ENCODE peak calls at places on chromosome 16, in ten cellular contexts. J is coronary artery; U is NCI-H748 treated with DMSO at 0.1 percent for 48 hours; D is SK-N-DZ; M is NCI-H1694 treated with DMSO at 0.1 percent for 48 hours; S is thoracic aorta; N is ELR; W is activated CD4-positive, alpha-beta T cell treated with anti-CD3 and anti-CD28 coated beads, Interleukin-2, amount 50 U/mL, for 1 hour; H is GM13977; I is T-helper 2 cell. P is an unnamed sample.

GRCh38 chr16:29808219-29808900 is 2.0 kb downstream of the MAZ start:
- DNase-seq in S (no peak), D (no peak), H (no peak), N (peak), I (no peak), M (no peak), W (no peak), U (no peak), J (no peak), P (no peak)

GRCh38 chr16:52368899-52369298 is 178.0 kb downstream of the TOX3 start:
- DNase-seq in J (no peak), S (no peak), M (no peak), W (no peak), H (no peak), I (no peak), D (no peak), N (no peak), U (no peak), P (no peak)

GRCh38 chr16:81601601-81602251 is 157.1 kb downstream of the CMIP start:
- DNase-seq in M (no peak), H (no peak), J (no peak), U (no peak), I (no peak), D (no peak), N (no peak), S (no peak), W (no peak), P (no peak)

GRCh38 chr16:72072514-72073342 is 9.7 kb downstream of the HPR start:
- DNase-seq in W (no peak), H (no peak), I (no peak), S (no peak), U (no peak), N (no peak), D (no peak), M (no peak), J (peak), P (no peak)

GRCh38 chr16:68590201-68590994 is 51.3 kb downstream of the ZFP90 start:
- DNase-seq in W (peak), N (peak), M (no peak), U (peak), H (peak), J (no peak), S (no peak), D (peak), I (peak), P (peak)

GRCh38 chr16:610513-611381 is 20.0 kb upstream of the WFIKKN1 start:
- DNase-seq in W (peak), D (peak), H (no peak), U (no peak), S (no peak), J (no peak), N (no peak), I (no peak), M (peak), P (peak)

GRCh38 chr16:79542196-79542859 is 58.2 kb downstream of the MAF start:
- DNase-seq in W (no peak), D (no peak), M (no peak), S (no peak), I (no peak), U (no peak), H (no peak), J (no peak), N (no peak), P (no peak)

GRCh38 chr16:65644821-65645220 is 523.0 kb upstream of the CDH11 start:
- DNase-seq in U (no peak), D (no peak), J (no peak), N (no peak), W (no peak), S (no peak), H (no peak), I (no peak), M (no peak), P (no peak)

GRCh38 chr16:85528528-85529387 is 84.4 kb upstream of the GSE1 start:
- DNase-seq in M (no peak), U (no peak), D (peak), H (no peak), I (no peak), N (peak), S (no peak), W (peak), J (no peak), P (peak)

GRCh38 chr16:3086596-3087242 is 12.4 kb downstream of the ZSCAN10 start:
- DNase-seq in N (no peak), M (no peak), D (no peak), H (no peak), U (no peak), J (no peak), I (no peak), W (no peak), S (no peak), P (no peak)

GRCh38 chr16:86601356-86601755 is 23.0 kb downstream of the FOXL1 start:
- DNase-seq in J (no peak), D (no peak), M (no peak), N (no peak), H (no peak), I (no peak), S (no peak), W (no peak), U (no peak), P (no peak)

GRCh38 chr16:89860747-89861304 is 12.6 kb upstream of the TCF25 start:
- DNase-seq in S (no peak), H (peak), J (no peak), M (peak), U (peak), I (peak), D (no peak), W (peak), N (peak), P (peak)

GRCh38 chr16:88437367-88437964 is 15.6 kb upstream of the ZFPM1 start:
- DNase-seq in W (peak), S (no peak), D (peak), M (peak), U (no peak), N (peak), J (no peak), H (peak), I (peak), P (peak)

GRCh38 chr16:318628-319027 is 33.9 kb downstream of the AXIN1 start:
- DNase-seq in J (no peak), D (no peak), I (no peak), S (no peak), M (no peak), N (no peak), H (no peak), U (no peak), W (no peak), P (no peak)

GRCh38 chr16:3836641-3837040 is 43.9 kb downstream of the CREBBP start:
- DNase-seq in H (no peak), S (no peak), D (no peak), I (no peak), W (no peak), U (no peak), M (no peak), N (no peak), J (no peak), P (no peak)

GRCh38 chr16:19415461-19415860 is 2.2 kb upstream of the TMC5 start:
- DNase-seq in I (no peak), J (no peak), W (no peak), S (no peak), M (no peak), N (no peak), H (no peak), U (no peak), D (no peak), P (no peak)

GRCh38 chr16:64253525-64253924 is 868.3 kb downstream of the CDH11 start:
- DNase-seq in S (no peak), I (no peak), N (no peak), W (no peak), U (no peak), H (no peak), M (no peak), J (no peak), D (no peak), P (no peak)

GRCh38 chr16:57260294-57260929 is 15.4 kb downstream of the ARL2BP start:
- DNase-seq in D (no peak), I (no peak), H (peak), J (no peak), N (peak), U (no peak), W (peak), S (no peak), M (no peak), P (peak)

GRCh38 chr16:87963400-87963799 is 12.2 kb downstream of the BANP start:
- DNase-seq in N (peak), D (no peak), M (no peak), H (no peak), I (no peak), S (no peak), W (peak), U (no peak), J (no peak), P (peak)

GRCh38 chr16:84292032-84292431 is 2.6 kb upstream of the WFDC1 start:
- DNase-seq in N (no peak), J (no peak), H (no peak), I (no peak), M (peak), W (no peak), D (no peak), U (no peak), S (no peak), P (no peak)

GRCh38 chr16:6265956-6266355 is 1066.7 kb upstream of the RBFOX1 start:
- DNase-seq in W (no peak), D (no peak), U (no peak), H (no peak), J (no peak), N (no peak), M (no peak), I (no peak), S (no peak), P (no peak)

GRCh38 chr16:54928421-54929089 is 2.1 kb upstream of the IRX5 start:
- DNase-seq in H (no peak), M (peak), I (no peak), N (peak), U (no peak), J (peak), D (peak), W (no peak), S (no peak), P (peak)

GRCh38 chr16:21097151-21097550 is 53.5 kb downstream of the DNAH3 start:
- DNase-seq in W (no peak), N (peak), D (no peak), I (no peak), U (no peak), J (no peak), H (no peak), M (no peak), S (no peak), P (no peak)

GRCh38 chr16:70604407-70605283 is 41.7 kb upstream of the IL34 start:
- DNase-seq in S (no peak), U (no peak), W (no peak), N (no peak), H (no peak), I (no peak), J (no peak), M (no peak), D (no peak), P (no peak)

GRCh38 chr16:84672276-84673202 is 24.2 kb downstream of the KLHL36 start:
- DNase-seq in N (peak), J (peak), M (peak), S (peak), U (peak), I (peak), D (peak), W (peak), H (peak), P (peak)

GRCh38 chr16:84196727-84197486 is 6.0 kb downstream of the ADAD2 start:
- DNase-seq in I (no peak), U (no peak), M (no peak), J (no peak), D (no peak), H (no peak), N (no peak), S (no peak), W (no peak), P (no peak)

GRCh38 chr16:1181715-1182671 is 29.1 kb downstream of the CACNA1H start:
- DNase-seq in J (peak), U (no peak), I (no peak), N (no peak), H (no peak), D (no peak), W (no peak), M (no peak), S (peak), P (no peak)

GRCh38 chr16:89956511-89957213 is 8.1 kb downstream of the DEF8 start:
- DNase-seq in H (no peak), D (no peak), M (no peak), N (no peak), U (no peak), J (no peak), S (no peak), I (no peak), W (no peak), P (no peak)

GRCh38 chr16:12145918-12146317 is 169.4 kb downstream of the SNX29 start:
- DNase-seq in S (no peak), H (no peak), M (no peak), D (no peak), W (no peak), J (no peak), N (no peak), I (no peak), U (no peak), P (no peak)

GRCh38 chr16:2148714-2149629 is 547 bp downstream of the RAB26 start:
- DNase-seq in I (no peak), U (no peak), M (no peak), J (no peak), W (no peak), H (no peak), N (peak), D (no peak), S (no peak), P (no peak)